ENCODE peak calls at places on chromosomes 3 and 15, in ten cellular contexts. S, K, D, P, L, J, N, V, M and H are unnamed samples.

GRCh38 chr15:75713338-75713895 is 769 bp upstream of the CSPG4 start:
- DNase-seq in S (no peak), K (no peak), D (peak; percentile 42), P (no peak), L (peak; percentile 65), J (peak; percentile 92), N (no peak), V (peak; percentile 49), M (no peak), H (no peak)

GRCh38 chr3:147654827-147655226 is 245.7 kb downstream of the ZIC1 start:
- DNase-seq in S (no peak), K (peak; percentile 70), D (no peak), P (no peak), L (no peak), J (no peak), N (no peak), V (no peak), M (no peak), H (no peak)

GRCh38 chr15:31465083-31465955 is 138.7 kb downstream of the KLF13 start:
- DNase-seq in S (no peak), K (no peak), D (peak; percentile 45), P (peak; percentile 4), L (no peak), J (no peak), N (no peak), V (no peak), M (peak; percentile 60), H (peak; percentile 71)

GRCh38 chr3:70871909-70872656 is 559.6 kb upstream of the MDFIC2 start:
- DNase-seq in S (peak; percentile 23), K (no peak), D (no peak), P (no peak), L (no peak), J (no peak), N (no peak), V (peak; percentile 93), M (no peak), H (peak; percentile 35)

GRCh38 chr3:45958333-45958791 is 15.1 kb downstream of the CXCR6 start:
- DNase-seq in S (no peak), K (no peak), D (no peak), P (no peak), L (no peak), J (no peak), N (no peak), V (peak; percentile 81), M (no peak), H (no peak)

GRCh38 chr3:14258906-14259904 is 80.6 kb downstream of the LSM3 start:
- DNase-seq in S (no peak), K (peak; percentile 69), D (no peak), P (no peak), L (no peak), J (no peak), N (no peak), V (no peak), M (no peak), H (no peak)

GRCh38 chr15:91264651-91265351 is 164.7 kb downstream of the SV2B start:
- DNase-seq in S (no peak), K (no peak), D (no peak), P (no peak), L (no peak), J (no peak), N (no peak), V (no peak), M (no peak), H (peak; percentile 47)

GRCh38 chr3:113231391-113231790 is 20.0 kb downstream of the BOC start:
- DNase-seq in S (no peak), K (no peak), D (no peak), P (no peak), L (no peak), J (no peak), N (no peak), V (peak; percentile 85), M (no peak), H (no peak)

GRCh38 chr15:75921732-75922703 is 18.3 kb downstream of the FBXO22 start:
- DNase-seq in S (peak; percentile 73), K (no peak), D (peak; percentile 56), P (no peak), L (peak; percentile 17), J (no peak), N (peak; percentile 48), V (peak; percentile 83), M (no peak), H (peak; percentile 40)

GRCh38 chr3:122493296-122493695 is 21.4 kb downstream of the KPNA1 start:
- DNase-seq in S (no peak), K (no peak), D (no peak), P (no peak), L (no peak), J (no peak), N (no peak), V (peak; percentile 47), M (no peak), H (no peak)

GRCh38 chr3:41200669-41201021 is 1.3 kb downstream of the CTNNB1 start:
- DNase-seq in S (peak; percentile 26), K (peak; percentile 21), D (no peak), P (no peak), L (no peak), J (no peak), N (no peak), V (peak; percentile 51), M (no peak), H (peak; percentile 43)

GRCh38 chr15:38111070-38111469 is 141.6 kb upstream of the SPRED1 start:
- DNase-seq in S (no peak), K (no peak), D (no peak), P (no peak), L (no peak), J (no peak), N (no peak), V (no peak), M (no peak), H (no peak)

GRCh38 chr3:28124882-28125281 is 116.5 kb upstream of the CMC1 start:
- DNase-seq in S (no peak), K (no peak), D (no peak), P (no peak), L (no peak), J (no peak), N (no peak), V (no peak), M (no peak), H (no peak)

DNA sequence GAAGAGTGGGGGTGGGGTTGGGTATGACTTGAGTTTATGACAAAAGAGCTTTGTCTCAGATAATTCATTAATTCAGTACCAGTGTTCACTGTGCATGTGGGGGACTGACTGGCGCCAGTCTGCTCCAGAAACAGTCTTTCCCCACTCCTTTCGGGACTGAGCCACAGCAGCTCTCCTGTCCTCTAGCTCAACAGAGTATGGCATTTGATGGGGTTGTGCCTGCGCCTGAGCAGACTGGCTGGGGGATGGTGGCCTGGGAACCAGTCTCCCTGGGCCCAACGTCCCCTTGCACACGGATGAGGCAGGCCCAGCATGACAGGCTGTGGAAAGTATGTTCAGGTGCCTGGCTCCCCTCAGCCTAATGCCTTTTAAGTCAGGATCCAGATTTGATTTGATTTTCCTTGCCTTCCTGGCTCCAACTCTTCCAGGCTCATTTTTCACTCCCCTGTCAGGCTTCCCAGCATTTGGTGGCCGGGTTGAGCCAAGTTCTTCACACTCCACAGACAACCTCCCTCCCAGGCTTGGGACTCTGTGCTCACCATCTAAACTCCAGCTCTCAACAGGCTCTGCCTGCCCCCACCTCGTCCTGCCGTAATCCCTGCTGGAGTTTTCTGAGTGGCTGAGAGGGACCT is 105.0 kb downstream of the MYLK start:
- DNase-seq in S (no peak), K (no peak), D (no peak), P (no peak), L (peak; percentile 54), J (no peak), N (no peak), V (no peak), M (no peak), H (peak; percentile 44)
- TF ChIP-seq POLR2A in S (no peak), K (no peak), D (no peak), P (no peak), L (no peak), J (no peak), N (no peak), V (no peak), M (no peak), H (peak; percentile 5)

DNA sequence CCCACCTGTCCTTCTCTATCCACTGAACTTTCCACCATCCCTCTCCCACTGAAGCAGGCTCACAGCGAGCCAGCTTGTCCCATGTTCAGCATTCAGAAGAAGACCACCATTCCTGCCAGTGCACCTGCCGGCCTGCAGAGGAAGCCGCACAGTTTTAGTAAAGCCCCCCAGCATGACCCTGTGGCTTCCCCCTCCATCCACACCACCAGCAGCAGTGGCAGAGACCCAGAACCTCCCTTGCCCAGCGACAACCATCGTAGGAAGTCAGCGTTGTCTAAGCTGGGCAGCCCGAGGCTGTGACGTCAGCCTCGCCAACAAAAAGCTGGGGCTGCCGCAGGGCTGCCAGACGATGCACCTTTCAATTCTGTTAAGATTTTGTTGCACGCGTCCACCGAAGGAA is 66.6 kb upstream of the TAMM41 start:
- DNase-seq in S (no peak), K (no peak), D (peak; percentile 7), P (no peak), L (no peak), J (no peak), N (no peak), V (no peak), M (no peak), H (no peak)
- H3K27me3 ChIP-seq in S (no peaks in the 10 kb centered on the region), K (peaks cover 5% of the 10 kb centered on the region), D (no peaks in the 10 kb centered on the region), P (no peaks in the 10 kb centered on the region), L (no peaks in the 10 kb centered on the region), J (peaks cover 11% of the 10 kb centered on the region), N (no peaks in the 10 kb centered on the region), V (peaks cover 5% of the 10 kb centered on the region), M (no peaks in the 10 kb centered on the region), H (no peaks in the 10 kb centered on the region)

GRCh38 chr15:77907824-77908751 is 169.4 kb downstream of the TBC1D2B start:
- DNase-seq in S (peak; percentile 78), K (no peak), D (peak; percentile 78), P (peak; percentile 47), L (no peak), J (peak; percentile 57), N (peak; percentile 36), V (peak; percentile 18), M (peak; percentile 79), H (peak; percentile 63)

GRCh38 chr15:77901921-77902750 is 175.4 kb downstream of the TBC1D2B start:
- DNase-seq in S (no peak), K (no peak), D (no peak), P (no peak), L (peak; percentile 5), J (peak; percentile 55), N (no peak), V (no peak), M (peak; percentile 45), H (no peak)

GRCh38 chr15:77904436-77904821 is 173.1 kb downstream of the TBC1D2B start:
- DNase-seq in S (no peak), K (no peak), D (peak; percentile 22), P (no peak), L (no peak), J (peak; percentile 52), N (no peak), V (no peak), M (peak; percentile 67), H (no peak)

GRCh38 chr15:77905301-77905920 is 172.1 kb downstream of the TBC1D2B start:
- DNase-seq in S (no peak), K (no peak), D (peak; percentile 22), P (no peak), L (no peak), J (peak; percentile 53), N (no peak), V (no peak), M (peak; percentile 69), H (no peak)

GRCh38 chr15:77904901-77905300 is 172.6 kb downstream of the TBC1D2B start:
- DNase-seq in S (no peak), K (no peak), D (no peak), P (no peak), L (no peak), J (peak; percentile 42), N (no peak), V (no peak), M (peak; percentile 47), H (no peak)
- TF ChIP-seq POLR2A in S (no peak), K (no peak), D (no peak), P (no peak), L (no peak), J (no peak), N (no peak), V (no peak), M (no peak), H (no peak)

GRCh38 chr3:64501298-64501906 is 186.4 kb downstream of the ADAMTS9 start:
- DNase-seq in S (no peak), K (no peak), D (no peak), P (no peak), L (no peak), J (no peak), N (no peak), V (peak; percentile 97), M (no peak), H (no peak)
- H3K27me3 ChIP-seq in S (no peaks in the 10 kb centered on the region), K (no peaks in the 10 kb centered on the region), D (no peaks in the 10 kb centered on the region), P (no peaks in the 10 kb centered on the region), L (no peaks in the 10 kb centered on the region), J (no peaks in the 10 kb centered on the region), N (no peaks in the 10 kb centered on the region), V (no peaks in the 10 kb centered on the region), M (no peaks in the 10 kb centered on the region), H (no peaks in the 10 kb centered on the region)